ENCODE peak calls at places on chromosomes 6 and 20, in ten cellular contexts. O is CD4-positive, alpha-beta memory T cell; M is stomach; J is C1 segment of cervical spinal cord; C is sciatic nerve; Y is activated B cell treated with CpG ODN at 0.5 μM for 24 hours; T is RPMI7951; R is germinal center; G is neuronal stem cell; N is GM06990. W is an unnamed sample.

GRCh38 chr20:40563296-40563950 is 125.6 kb downstream of the MAFB start:
- DNase-seq in O (no peak), M (peak), J (no peak), C (peak), Y (no peak), T (peak), R (no peak), G (no peak), N (no peak), W (no peak)

GRCh38 chr6:99066041-99066440 is 118.3 kb upstream of the FBXL4 start:
- DNase-seq in O (no peak), M (no peak), J (no peak), C (no peak), Y (no peak), T (no peak), R (no peak), G (no peak), N (no peak), W (no peak)

GRCh38 chr6:40440083-40440482 is 147.1 kb downstream of the LRFN2 start:
- DNase-seq in O (no peak), M (no peak), J (no peak), C (no peak), Y (no peak), T (no peak), R (no peak), G (no peak), N (no peak), W (no peak)

GRCh38 chr6:127182501-127182900 is 64.0 kb downstream of the RSPO3 start:
- DNase-seq in O (no peak), M (no peak), J (no peak), C (no peak), Y (no peak), T (peak), R (no peak), G (no peak), N (no peak), W (no peak)

GRCh38 chr6:137927777-137928218 is 60.7 kb downstream of the TNFAIP3 start:
- DNase-seq in O (peak), M (no peak), J (no peak), C (no peak), Y (peak), T (peak), R (no peak), G (no peak), N (peak), W (peak)

GRCh38 chr6:26033132-26033941 is 53.9 kb upstream of the HFE start:
- DNase-seq in O (peak), M (peak), J (peak), C (peak), Y (peak), T (peak), R (peak), G (peak), N (peak), W (peak)

GRCh38 chr20:44204156-44204831 is 6.3 kb downstream of the OSER1 start:
- DNase-seq in O (no peak), M (no peak), J (no peak), C (no peak), Y (no peak), T (peak), R (no peak), G (no peak), N (no peak), W (no peak)

GRCh38 chr6:150068786-150069648 is at the start of gene ULBP3:
- DNase-seq in O (peak), M (peak), J (peak), C (peak), Y (peak), T (peak), R (peak), G (peak), N (peak), W (peak)

GRCh38 chr20:58981564-58982364 is 708 bp downstream of the NELFCD start:
- DNase-seq in O (peak), M (peak), J (no peak), C (no peak), Y (no peak), T (peak), R (peak), G (peak), N (no peak), W (peak)

GRCh38 chr6:121678245-121678644 is 242.8 kb downstream of the GJA1 start:
- DNase-seq in O (no peak), M (no peak), J (no peak), C (no peak), Y (no peak), T (no peak), R (no peak), G (no peak), N (no peak), W (no peak)

GRCh38 chr6:12886961-12887775 is 170.6 kb downstream of the PHACTR1 start:
- DNase-seq in O (no peak), M (no peak), J (no peak), C (no peak), Y (no peak), T (peak), R (no peak), G (no peak), N (no peak), W (no peak)

GRCh38 chr20:34705383-34706021 is 1.4 kb downstream of the TP53INP2 start:
- DNase-seq in O (no peak), M (peak), J (no peak), C (peak), Y (no peak), T (peak), R (no peak), G (no peak), N (peak), W (no peak)

GRCh38 chr20:49993301-49993751 is 10.5 kb downstream of the SNAI1 start:
- DNase-seq in O (no peak), M (no peak), J (no peak), C (no peak), Y (no peak), T (no peak), R (peak), G (no peak), N (no peak), W (no peak)

GRCh38 chr6:12890171-12890790 is 173.7 kb downstream of the PHACTR1 start:
- DNase-seq in O (no peak), M (no peak), J (no peak), C (no peak), Y (no peak), T (peak), R (peak), G (no peak), N (no peak), W (no peak)

GRCh38 chr20:9374480-9374879 is 139.9 kb upstream of the LAMP5 start:
- DNase-seq in O (no peak), M (no peak), J (no peak), C (no peak), Y (no peak), T (no peak), R (no peak), G (no peak), N (no peak), W (no peak)

GRCh38 chr6:33418690-33419291 is 884 bp upstream of the CUTA start:
- DNase-seq in O (peak), M (no peak), J (no peak), C (peak), Y (no peak), T (no peak), R (no peak), G (no peak), N (no peak), W (no peak)

GRCh38 chr6:152225231-152225934 is 411.8 kb downstream of the SYNE1 start:
- DNase-seq in O (no peak), M (no peak), J (no peak), C (no peak), Y (no peak), T (no peak), R (no peak), G (no peak), N (no peak), W (no peak)

W was measured in stimulated activated naive B cell treated with anti-CD40 and anti-IgM and Interleukin-4, amounts not matched to agents 10 μg/mL and 1 μg/mL and 100 μg/mL, for 72 hours.